ENCODE peak calls at places on chromosome 16, in ten cellular contexts. L, M, N, R, A, C, Z, E, O and F are unnamed samples.
A peak's percentile ranks its signal among the peaks of the same experiment; 100 is the strongest.

GRCh38 chr16:20867585-20867984 is 32.6 kb downstream of the DCUN1D3 start:
- DNase-seq in L (no peak), M (no peak), N (no peak), R (peak; percentile 35), A (no peak), C (no peak), Z (no peak), E (no peak), O (no peak), F (no peak)

GRCh38 chr16:82382521-82382920 is 212.5 kb upstream of the MPHOSPH6 start:
- DNase-seq in L (no peak), M (no peak), N (no peak), R (no peak), A (no peak), C (no peak), Z (no peak), E (no peak), O (no peak), F (no peak)

GRCh38 chr16:10613771-10614485 is 33.5 kb upstream of the EMP2 start:
- DNase-seq in L (no peak), M (no peak), N (no peak), R (no peak), A (no peak), C (no peak), Z (no peak), E (no peak), O (no peak), F (no peak)

GRCh38 chr16:83971165-83972130 is 3.4 kb downstream of the NECAB2 start:
- DNase-seq in L (no peak), M (no peak), N (no peak), R (no peak), A (no peak), C (no peak), Z (peak; percentile 70), E (no peak), O (no peak), F (peak; percentile 68)

GRCh38 chr16:77833906-77834599 is 45.7 kb downstream of the VAT1L start:
- DNase-seq in L (no peak), M (peak; percentile 86), N (no peak), R (peak; percentile 75), A (no peak), C (no peak), Z (no peak), E (no peak), O (no peak), F (no peak)

GRCh38 chr16:15592324-15592723 is 50.6 kb downstream of the MARF1 start:
- DNase-seq in L (no peak), M (no peak), N (no peak), R (no peak), A (no peak), C (no peak), Z (no peak), E (no peak), O (no peak), F (no peak)

GRCh38 chr16:75262800-75263127 is 11.3 kb upstream of the BCAR1 start:
- DNase-seq in L (no peak), M (no peak), N (no peak), R (no peak), A (no peak), C (no peak), Z (no peak), E (no peak), O (no peak), F (no peak)

GRCh38 chr16:47949276-47949675 is 206.5 kb downstream of the ABCC12 start:
- DNase-seq in L (no peak), M (no peak), N (no peak), R (no peak), A (no peak), C (no peak), Z (no peak), E (no peak), O (no peak), F (no peak)

GRCh38 chr16:424033-424622 is 1.3 kb upstream of the RAB11FIP3 start:
- DNase-seq in L (no peak), M (peak; percentile 67), N (peak; percentile 49), R (peak; percentile 99), A (peak; percentile 46), C (no peak), Z (no peak), E (no peak), O (peak; percentile 43), F (peak; percentile 41)

GRCh38 chr16:56558024-56558747 is 6.7 kb upstream of the MT4 start:
- DNase-seq in L (no peak), M (no peak), N (peak; percentile 62), R (peak; percentile 88), A (peak; percentile 72), C (peak; percentile 72), Z (no peak), E (no peak), O (peak; percentile 53), F (no peak)

GRCh38 chr16:914453-914852 is 56.3 kb downstream of the LMF1 start:
- DNase-seq in L (no peak), M (no peak), N (no peak), R (peak; percentile 7), A (no peak), C (no peak), Z (no peak), E (no peak), O (no peak), F (no peak)

GRCh38 chr16:58548378-58548777 is 33.1 kb downstream of the SETD6 start:
- DNase-seq in L (no peak), M (no peak), N (no peak), R (no peak), A (no peak), C (no peak), Z (no peak), E (no peak), O (no peak), F (no peak)

GRCh38 chr16:13939821-13940220 is 19.9 kb downstream of the ERCC4 start:
- DNase-seq in L (no peak), M (no peak), N (no peak), R (no peak), A (no peak), C (no peak), Z (no peak), E (no peak), O (no peak), F (no peak)

GRCh38 chr16:23079683-23080221 is 69.5 kb downstream of the USP31 start:
- DNase-seq in L (no peak), M (no peak), N (no peak), R (no peak), A (no peak), C (peak; percentile 51), Z (no peak), E (no peak), O (no peak), F (peak; percentile 33)

GRCh38 chr16:9091867-9092281 is 430 bp downstream of the HAPSTR1 start:
- DNase-seq in L (no peak), M (no peak), N (no peak), R (peak; percentile 35), A (no peak), C (peak; percentile 29), Z (peak; percentile 82), E (peak; percentile 39), O (no peak), F (peak; percentile 74)

GRCh38 chr16:14672403-14672971 is 21.6 kb downstream of the PLA2G10 start:
- DNase-seq in L (no peak), M (no peak), N (no peak), R (no peak), A (no peak), C (no peak), Z (no peak), E (no peak), O (no peak), F (no peak)

GRCh38 chr16:67915831-67916723 is 15.6 kb downstream of the CTRL start:
- DNase-seq in L (no peak), M (no peak), N (no peak), R (peak; percentile 25), A (no peak), C (no peak), Z (no peak), E (no peak), O (no peak), F (peak; percentile 90)

GRCh38 chr16:1310832-1311200 is 1.4 kb downstream of the UBE2I start:
- DNase-seq in L (no peak), M (no peak), N (no peak), R (peak; percentile 25), A (no peak), C (no peak), Z (no peak), E (no peak), O (no peak), F (no peak)

GRCh38 chr16:58501242-58502131 is 1.5 kb downstream of the NDRG4 start:
- DNase-seq in L (no peak), M (no peak), N (peak; percentile 66), R (no peak), A (peak; percentile 42), C (no peak), Z (peak; percentile 70), E (peak; percentile 86), O (peak; percentile 37), F (no peak)

GRCh38 chr16:66544358-66544757 is 5.6 kb downstream of the TK2 start:
- DNase-seq in L (no peak), M (no peak), N (no peak), R (no peak), A (no peak), C (peak; percentile 48), Z (no peak), E (no peak), O (no peak), F (no peak)